ENCODE peak calls at places on chromosomes 2 and 18, in four cellular contexts. F is GM23248, E is HCT116, O is fibroblast of lung. M is an unnamed sample.

GRCh38 chr18:76456018-76456750 is 38.9 kb downstream of the ZNF516 start:
- DNase-seq in F (no peak), E (no peak), O (peak), M (no peak)

GRCh38 chr18:44392933-44393332 is 287.8 kb upstream of the SETBP1 start:
- DNase-seq in F (no peak), E (no peak), O (no peak), M (no peak)

GRCh38 chr2:177313162-177313781 is 48.7 kb upstream of the NFE2L2 start:
- DNase-seq in F (no peak), E (no peak), O (no peak), M (no peak)

GRCh38 chr2:59000796-59001195 is 759.7 kb upstream of the FANCL start:
- DNase-seq in F (no peak), E (no peak), O (peak), M (no peak)

GRCh38 chr18:21049306-21049705 is 62.3 kb downstream of the ROCK1 start:
- DNase-seq in F (no peak), E (no peak), O (no peak), M (no peak)

GRCh38 chr2:55109219-55109891 is 59.1 kb upstream of the RTN4 start:
- DNase-seq in F (peak), E (no peak), O (peak), M (no peak)

GRCh38 chr2:67873916-67874315 is 188.9 kb downstream of the C1D start:
- DNase-seq in F (no peak), E (no peak), O (no peak), M (no peak)

GRCh38 chr2:98551316-98551715 is 57.0 kb downstream of the COA5 start:
- DNase-seq in F (no peak), E (no peak), O (no peak), M (no peak)

DNA sequence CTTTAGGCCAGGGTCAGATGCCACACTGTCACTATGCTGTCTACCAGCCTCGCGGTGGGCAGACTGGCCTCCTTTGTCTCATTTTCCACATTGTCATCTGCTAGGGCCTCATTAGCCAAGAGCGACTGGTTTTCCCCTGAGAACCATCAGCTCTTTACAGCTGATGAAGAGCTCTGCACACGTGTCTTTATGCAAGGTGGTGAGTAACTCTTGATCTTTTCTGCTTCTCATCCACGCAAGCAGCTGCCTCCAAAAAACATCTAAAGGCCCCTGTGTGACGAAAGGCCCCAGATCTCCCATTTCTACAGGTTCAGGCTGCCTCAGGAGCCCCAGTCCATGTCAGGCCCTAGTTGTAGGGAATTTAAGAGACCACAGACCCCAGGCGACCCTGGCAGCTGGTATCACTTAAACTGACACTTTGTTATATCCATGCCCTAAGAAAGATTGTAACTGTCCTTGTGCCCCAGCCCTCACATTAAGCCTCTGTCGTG is 52.9 kb downstream of the DPYSL5 start:
- DNase-seq in F (peak), E (no peak), O (no peak), M (no peak)
- H3K4me3 ChIP-seq in F (no peak), E (no peak), O (no peak), M (no peak)

DNA sequence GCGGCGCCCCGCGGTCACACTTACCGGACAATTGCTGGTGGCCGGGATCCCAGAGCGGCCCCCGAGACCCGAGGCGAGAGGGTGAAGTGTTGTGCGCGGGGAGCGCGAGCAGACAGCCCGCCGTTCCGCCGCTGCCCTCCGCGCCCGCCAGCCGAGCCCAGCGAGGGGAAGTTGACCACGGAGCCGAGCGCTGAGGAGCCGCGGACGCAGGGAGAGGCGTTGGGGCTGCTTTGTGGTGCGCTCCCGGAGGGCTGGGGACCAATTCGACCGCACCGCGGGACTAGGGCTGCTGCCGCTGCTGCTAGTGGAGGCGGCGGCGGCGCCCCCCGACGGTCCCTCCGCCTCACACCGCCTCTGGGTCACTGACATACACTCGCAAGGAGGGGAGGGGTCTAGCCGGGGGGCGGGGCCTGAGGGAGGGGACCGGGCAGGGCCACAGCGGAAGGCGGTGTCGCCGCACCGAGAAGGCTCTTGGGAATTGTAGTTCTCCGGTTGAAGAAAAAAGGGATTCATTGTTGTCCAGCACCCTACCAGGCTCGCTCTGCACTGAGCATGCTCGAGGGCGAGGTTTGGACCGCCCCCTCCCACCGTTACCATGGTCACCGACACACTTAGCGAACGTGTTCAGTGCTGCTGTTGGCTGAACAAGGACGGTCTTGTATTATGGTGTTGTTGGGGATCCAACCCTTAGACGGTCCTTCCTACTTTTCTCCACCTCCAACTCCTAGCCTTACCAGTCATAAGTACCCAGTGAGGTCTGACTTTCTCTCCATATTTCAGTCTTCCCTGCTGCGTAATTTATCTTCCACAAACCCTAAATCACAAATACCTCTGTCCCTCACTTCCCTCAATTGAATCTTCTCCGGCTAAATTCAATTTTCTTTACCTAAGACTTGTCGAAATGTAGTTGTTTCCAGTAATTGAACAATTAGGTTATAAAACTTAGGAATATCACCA is at the start of gene PELI1:
- DNase-seq in F (peak), E (peak), O (peak), M (peak)
- TF ChIP-seq EZH2 in F (no peak), E (no peak), O (no peak), M (no peak)

DNA sequence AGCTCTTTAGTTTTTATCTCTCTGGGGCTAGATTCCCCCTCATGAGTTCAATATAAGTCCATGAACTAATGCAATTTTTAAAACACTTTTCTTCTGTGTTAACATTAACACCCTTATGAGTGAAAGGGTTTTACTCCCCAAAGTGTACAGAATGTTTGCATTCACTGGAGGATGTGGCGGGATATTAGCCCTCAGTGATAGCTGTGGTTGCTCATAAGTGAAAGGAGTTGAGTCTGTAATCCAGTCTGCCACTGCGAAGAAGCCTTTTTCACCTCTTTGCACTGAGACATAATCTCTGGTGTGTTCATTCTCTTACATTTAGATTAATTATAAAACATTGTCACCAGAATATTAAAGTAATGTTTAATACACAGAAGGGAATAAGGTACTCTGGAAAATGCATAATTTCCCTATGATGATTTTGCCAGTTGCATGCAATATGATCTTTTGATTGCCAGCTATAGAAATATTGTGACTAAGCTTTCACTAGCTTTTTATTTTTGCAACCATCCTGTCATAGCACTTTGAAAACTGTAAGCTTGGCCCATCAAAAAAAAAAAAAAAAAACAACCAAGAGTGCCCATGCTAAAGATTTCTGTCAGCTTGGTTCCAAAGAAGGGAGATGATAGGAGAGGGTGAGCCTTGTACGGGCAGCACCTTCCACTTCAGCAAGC is 113.2 kb downstream of the BCL11A start:
- DNase-seq in F (no peak), E (no peak), O (no peak), M (no peak)
- H3K4me3 ChIP-seq in F (no peak), E (no peak), O (no peak), M (no peak)

GRCh38 chr2:119158563-119159347 is at the start of gene C1QL2:
- DNase-seq in F (peak), E (no peak), O (no peak), M (no peak)
- TF ChIP-seq EZH2 in F (peak), E (no peak), O (peak), M (peak)

M was measured in keratinocyte.